ENCODE peak calls at places on chromosomes 13 and 19, in seven cellular contexts. One of them, this sample, is unnamed.

GRCh38 chr13:44734204-44734707 is 158.1 kb upstream of the TSC22D1 start:
- DNase-seq in tibial nerve: no peak
- DNase-seq in CD8-positive, alpha-beta T cell: no peak
- DNase-seq in T-helper 2 cell: no peak
- DNase-seq in H1: no peak
- DNase-seq in endothelial cell of umbilical vein: no peak
- DNase-seq in H9: no peak
- DNase-seq in this sample: peak; percentile 78

GRCh38 chr13:29507356-29507755 is 88.1 kb downstream of the SLC7A1 start:
- DNase-seq in tibial nerve: no peak
- DNase-seq in CD8-positive, alpha-beta T cell: no peak
- DNase-seq in T-helper 2 cell: no peak
- DNase-seq in H1: no peak
- DNase-seq in endothelial cell of umbilical vein: no peak
- DNase-seq in H9: no peak
- DNase-seq in this sample: peak; percentile 46

GRCh38 chr13:101202590-101202989 is 213.7 kb downstream of the NALCN start:
- DNase-seq in tibial nerve: no peak
- DNase-seq in CD8-positive, alpha-beta T cell: no peak
- DNase-seq in T-helper 2 cell: no peak
- DNase-seq in H1: peak; percentile 23
- DNase-seq in endothelial cell of umbilical vein: no peak
- DNase-seq in H9: peak; percentile 80
- DNase-seq in this sample: no peak

GRCh38 chr13:32610538-32610937 is 24.3 kb downstream of the PDS5B start:
- DNase-seq in tibial nerve: no peak
- DNase-seq in CD8-positive, alpha-beta T cell: no peak
- DNase-seq in T-helper 2 cell: no peak
- DNase-seq in H1: no peak
- DNase-seq in endothelial cell of umbilical vein: no peak
- DNase-seq in H9: no peak
- DNase-seq in this sample: no peak

GRCh38 chr19:43572172-43572588 is 3.1 kb downstream of the XRCC1 start:
- DNase-seq in tibial nerve: no peak
- DNase-seq in CD8-positive, alpha-beta T cell: no peak
- DNase-seq in T-helper 2 cell: no peak
- DNase-seq in H1: no peak
- DNase-seq in endothelial cell of umbilical vein: no peak
- DNase-seq in H9: no peak
- DNase-seq in this sample: no peak

GRCh38 chr19:45498411-45499195 is at the start of gene PPM1N:
- DNase-seq in tibial nerve: no peak
- DNase-seq in CD8-positive, alpha-beta T cell: peak; percentile 64
- DNase-seq in T-helper 2 cell: no peak
- DNase-seq in H1: no peak
- DNase-seq in endothelial cell of umbilical vein: no peak
- DNase-seq in H9: peak; percentile 86
- DNase-seq in this sample: peak; percentile 72

GRCh38 chr19:49910179-49910578 is 13.5 kb upstream of the IL4I1 start:
- DNase-seq in tibial nerve: no peak
- DNase-seq in CD8-positive, alpha-beta T cell: no peak
- DNase-seq in T-helper 2 cell: no peak
- DNase-seq in H1: no peak
- DNase-seq in endothelial cell of umbilical vein: no peak
- DNase-seq in H9: no peak
- DNase-seq in this sample: no peak

GRCh38 chr13:50512602-50513527 is 330.6 kb downstream of the DLEU7 start:
- DNase-seq in tibial nerve: peak; percentile 44
- DNase-seq in CD8-positive, alpha-beta T cell: peak; percentile 27
- DNase-seq in T-helper 2 cell: no peak
- DNase-seq in H1: no peak
- DNase-seq in endothelial cell of umbilical vein: peak; percentile 55
- DNase-seq in H9: no peak
- DNase-seq in this sample: peak; percentile 81

GRCh38 chr13:29648760-29649159 is 53.3 kb upstream of the SLC7A1 start:
- DNase-seq in tibial nerve: no peak
- DNase-seq in CD8-positive, alpha-beta T cell: no peak
- DNase-seq in T-helper 2 cell: no peak
- DNase-seq in H1: no peak
- DNase-seq in endothelial cell of umbilical vein: no peak
- DNase-seq in H9: no peak
- DNase-seq in this sample: no peak

GRCh38 chr19:5288347-5288739 is 52.3 kb downstream of the PTPRS start:
- DNase-seq in tibial nerve: no peak
- DNase-seq in CD8-positive, alpha-beta T cell: no peak
- DNase-seq in T-helper 2 cell: no peak
- DNase-seq in H1: no peak
- DNase-seq in endothelial cell of umbilical vein: no peak
- DNase-seq in H9: no peak
- DNase-seq in this sample: no peak

GRCh38 chr13:70987043-70987442 is 878.8 kb upstream of the KLHL1 start:
- DNase-seq in tibial nerve: no peak
- DNase-seq in CD8-positive, alpha-beta T cell: no peak
- DNase-seq in T-helper 2 cell: no peak
- DNase-seq in H1: no peak
- DNase-seq in endothelial cell of umbilical vein: no peak
- DNase-seq in H9: no peak
- DNase-seq in this sample: peak; percentile 36

GRCh38 chr19:46998445-46999142 is 21.0 kb upstream of the NPAS1 start:
- DNase-seq in tibial nerve: no peak
- DNase-seq in CD8-positive, alpha-beta T cell: no peak
- DNase-seq in T-helper 2 cell: no peak
- DNase-seq in H1: no peak
- DNase-seq in endothelial cell of umbilical vein: no peak
- DNase-seq in H9: no peak
- DNase-seq in this sample: no peak

GRCh38 chr13:109146912-109147624 is 517.7 kb downstream of the MYO16 start:
- DNase-seq in tibial nerve: no peak
- DNase-seq in CD8-positive, alpha-beta T cell: no peak
- DNase-seq in T-helper 2 cell: no peak
- DNase-seq in H1: no peak
- DNase-seq in endothelial cell of umbilical vein: peak; percentile 83
- DNase-seq in H9: no peak
- DNase-seq in this sample: no peak

GRCh38 chr19:3178377-3178972 is at the start of gene S1PR4:
- DNase-seq in tibial nerve: no peak
- DNase-seq in CD8-positive, alpha-beta T cell: peak; percentile 71
- DNase-seq in T-helper 2 cell: no peak
- DNase-seq in H1: no peak
- DNase-seq in endothelial cell of umbilical vein: peak; percentile 35
- DNase-seq in H9: peak; percentile 24
- DNase-seq in this sample: peak; percentile 77

GRCh38 chr19:55640043-55640576 is 692 bp upstream of the ZNF580 start:
- DNase-seq in tibial nerve: peak; percentile 35
- DNase-seq in CD8-positive, alpha-beta T cell: peak; percentile 59
- DNase-seq in T-helper 2 cell: peak; percentile 47
- DNase-seq in H1: no peak
- DNase-seq in endothelial cell of umbilical vein: peak; percentile 80
- DNase-seq in H9: peak; percentile 80
- DNase-seq in this sample: peak; percentile 88

GRCh38 chr19:39032164-39032918 is at the start of gene FBXO27:
- DNase-seq in tibial nerve: no peak
- DNase-seq in CD8-positive, alpha-beta T cell: no peak
- DNase-seq in T-helper 2 cell: no peak
- DNase-seq in H1: no peak
- DNase-seq in endothelial cell of umbilical vein: no peak
- DNase-seq in H9: peak; percentile 94
- DNase-seq in this sample: peak; percentile 72

GRCh38 chr13:34340534-34340933 is 522.6 kb downstream of the RFC3 start:
- DNase-seq in tibial nerve: no peak
- DNase-seq in CD8-positive, alpha-beta T cell: no peak
- DNase-seq in T-helper 2 cell: no peak
- DNase-seq in H1: no peak
- DNase-seq in endothelial cell of umbilical vein: no peak
- DNase-seq in H9: no peak
- DNase-seq in this sample: no peak

GRCh38 chr19:12778020-12778904 is 2.9 kb upstream of the HOOK2 start:
- DNase-seq in tibial nerve: peak; percentile 63
- DNase-seq in CD8-positive, alpha-beta T cell: no peak
- DNase-seq in T-helper 2 cell: no peak
- DNase-seq in H1: no peak
- DNase-seq in endothelial cell of umbilical vein: peak; percentile 73
- DNase-seq in H9: peak; percentile 63
- DNase-seq in this sample: peak; percentile 86

GRCh38 chr13:31134055-31134711 is 27.5 kb downstream of the HSPH1 start:
- DNase-seq in tibial nerve: no peak
- DNase-seq in CD8-positive, alpha-beta T cell: no peak
- DNase-seq in T-helper 2 cell: no peak
- DNase-seq in H1: no peak
- DNase-seq in endothelial cell of umbilical vein: no peak
- DNase-seq in H9: no peak
- DNase-seq in this sample: no peak

GRCh38 chr19:56348289-56348877 is 33.7 kb upstream of the ZSCAN5A start:
- DNase-seq in tibial nerve: no peak
- DNase-seq in CD8-positive, alpha-beta T cell: no peak
- DNase-seq in T-helper 2 cell: no peak
- DNase-seq in H1: no peak
- DNase-seq in endothelial cell of umbilical vein: peak; percentile 6
- DNase-seq in H9: no peak
- DNase-seq in this sample: no peak

GRCh38 chr19:54478677-54479266 is 5.7 kb upstream of the CDC42EP5 start:
- DNase-seq in tibial nerve: no peak
- DNase-seq in CD8-positive, alpha-beta T cell: no peak
- DNase-seq in T-helper 2 cell: no peak
- DNase-seq in H1: no peak
- DNase-seq in endothelial cell of umbilical vein: peak; percentile 54
- DNase-seq in H9: peak; percentile 80
- DNase-seq in this sample: no peak

GRCh38 chr13:31477961-31478360 is 261.4 kb upstream of the RXFP2 start:
- DNase-seq in tibial nerve: no peak
- DNase-seq in CD8-positive, alpha-beta T cell: no peak
- DNase-seq in T-helper 2 cell: no peak
- DNase-seq in H1: no peak
- DNase-seq in endothelial cell of umbilical vein: no peak
- DNase-seq in H9: no peak
- DNase-seq in this sample: no peak

GRCh38 chr19:1618157-1619093 is 13.2 kb upstream of the UQCR11 start:
- DNase-seq in tibial nerve: no peak
- DNase-seq in CD8-positive, alpha-beta T cell: no peak
- DNase-seq in T-helper 2 cell: no peak
- DNase-seq in H1: peak; percentile 54
- DNase-seq in endothelial cell of umbilical vein: no peak
- DNase-seq in H9: peak; percentile 83
- DNase-seq in this sample: no peak

GRCh38 chr19:7463575-7463974 is 25.3 kb downstream of the PEX11G start:
- DNase-seq in tibial nerve: no peak
- DNase-seq in CD8-positive, alpha-beta T cell: no peak
- DNase-seq in T-helper 2 cell: no peak
- DNase-seq in H1: no peak
- DNase-seq in endothelial cell of umbilical vein: no peak
- DNase-seq in H9: no peak
- DNase-seq in this sample: no peak

GRCh38 chr13:60164490-60164889 is 762 bp upstream of the DIAPH3 start:
- DNase-seq in tibial nerve: no peak
- DNase-seq in CD8-positive, alpha-beta T cell: no peak
- DNase-seq in T-helper 2 cell: no peak
- DNase-seq in H1: no peak
- DNase-seq in endothelial cell of umbilical vein: no peak
- DNase-seq in H9: no peak
- DNase-seq in this sample: no peak

GRCh38 chr19:21483589-21484170 is 21.7 kb upstream of the ZNF429 start:
- DNase-seq in tibial nerve: peak; percentile 20
- DNase-seq in CD8-positive, alpha-beta T cell: peak; percentile 56
- DNase-seq in T-helper 2 cell: peak; percentile 26
- DNase-seq in H1: peak; percentile 60
- DNase-seq in endothelial cell of umbilical vein: no peak
- DNase-seq in H9: peak; percentile 84
- DNase-seq in this sample: peak; percentile 79

GRCh38 chr19:51524661-51525264 is 6.7 kb downstream of the SIGLEC6 start:
- DNase-seq in tibial nerve: no peak
- DNase-seq in CD8-positive, alpha-beta T cell: no peak
- DNase-seq in T-helper 2 cell: no peak
- DNase-seq in H1: no peak
- DNase-seq in endothelial cell of umbilical vein: no peak
- DNase-seq in H9: no peak
- DNase-seq in this sample: no peak

GRCh38 chr19:17751103-17751911 is at the start of gene FCHO1:
- DNase-seq in tibial nerve: peak; percentile 21
- DNase-seq in CD8-positive, alpha-beta T cell: peak; percentile 82
- DNase-seq in T-helper 2 cell: peak; percentile 71
- DNase-seq in H1: no peak
- DNase-seq in endothelial cell of umbilical vein: no peak
- DNase-seq in H9: no peak
- DNase-seq in this sample: peak; percentile 79

GRCh38 chr13:43537124-43537523 is 249.6 kb downstream of the ENOX1 start:
- DNase-seq in tibial nerve: no peak
- DNase-seq in CD8-positive, alpha-beta T cell: no peak
- DNase-seq in T-helper 2 cell: no peak
- DNase-seq in H1: no peak
- DNase-seq in endothelial cell of umbilical vein: no peak
- DNase-seq in H9: no peak
- DNase-seq in this sample: no peak

GRCh38 chr13:46134494-46134893 is 29.7 kb upstream of the CPB2 start:
- DNase-seq in tibial nerve: no peak
- DNase-seq in CD8-positive, alpha-beta T cell: no peak
- DNase-seq in T-helper 2 cell: no peak
- DNase-seq in H1: no peak
- DNase-seq in endothelial cell of umbilical vein: no peak
- DNase-seq in H9: no peak
- DNase-seq in this sample: no peak

GRCh38 chr13:18943273-18943672 is 238.4 kb downstream of the TUBA3C start:
- DNase-seq in tibial nerve: no peak
- DNase-seq in CD8-positive, alpha-beta T cell: no peak
- DNase-seq in T-helper 2 cell: no peak
- DNase-seq in H1: no peak
- DNase-seq in endothelial cell of umbilical vein: no peak
- DNase-seq in H9: no peak
- DNase-seq in this sample: no peak

GRCh38 chr13:94612050-94612449 is 10.4 kb downstream of the GPR180 start:
- DNase-seq in tibial nerve: no peak
- DNase-seq in CD8-positive, alpha-beta T cell: no peak
- DNase-seq in T-helper 2 cell: no peak
- DNase-seq in H1: no peak
- DNase-seq in endothelial cell of umbilical vein: no peak
- DNase-seq in H9: no peak
- DNase-seq in this sample: no peak

GRCh38 chr19:35276706-35277281 is 5.5 kb upstream of the HAMP start:
- DNase-seq in tibial nerve: no peak
- DNase-seq in CD8-positive, alpha-beta T cell: no peak
- DNase-seq in T-helper 2 cell: no peak
- DNase-seq in H1: no peak
- DNase-seq in endothelial cell of umbilical vein: no peak
- DNase-seq in H9: no peak
- DNase-seq in this sample: no peak

GRCh38 chr13:112994084-112994780 is 25.2 kb downstream of the MCF2L start:
- DNase-seq in tibial nerve: no peak
- DNase-seq in CD8-positive, alpha-beta T cell: no peak
- DNase-seq in T-helper 2 cell: no peak
- DNase-seq in H1: no peak
- DNase-seq in endothelial cell of umbilical vein: no peak
- DNase-seq in H9: no peak
- DNase-seq in this sample: no peak

GRCh38 chr19:7504684-7505083 is 11.2 kb upstream of the ZNF358 start:
- DNase-seq in tibial nerve: no peak
- DNase-seq in CD8-positive, alpha-beta T cell: no peak
- DNase-seq in T-helper 2 cell: no peak
- DNase-seq in H1: no peak
- DNase-seq in endothelial cell of umbilical vein: no peak
- DNase-seq in H9: no peak
- DNase-seq in this sample: no peak

GRCh38 chr19:3857449-3858003 is 11.3 kb downstream of the ZFR2 start:
- DNase-seq in tibial nerve: no peak
- DNase-seq in CD8-positive, alpha-beta T cell: no peak
- DNase-seq in T-helper 2 cell: no peak
- DNase-seq in H1: no peak
- DNase-seq in endothelial cell of umbilical vein: no peak
- DNase-seq in H9: no peak
- DNase-seq in this sample: no peak

GRCh38 chr13:114155320-114155719 is 22.9 kb upstream of the RASA3 start:
- DNase-seq in tibial nerve: no peak
- DNase-seq in CD8-positive, alpha-beta T cell: no peak
- DNase-seq in T-helper 2 cell: no peak
- DNase-seq in H1: no peak
- DNase-seq in endothelial cell of umbilical vein: no peak
- DNase-seq in H9: no peak
- DNase-seq in this sample: peak; percentile 31

GRCh38 chr19:47587295-47587694 is 14.3 kb upstream of the ZNF541 start:
- DNase-seq in tibial nerve: no peak
- DNase-seq in CD8-positive, alpha-beta T cell: no peak
- DNase-seq in T-helper 2 cell: no peak
- DNase-seq in H1: no peak
- DNase-seq in endothelial cell of umbilical vein: no peak
- DNase-seq in H9: no peak
- DNase-seq in this sample: no peak